ENCODE peak calls at places on chromosome 1, in six cellular contexts. K, Y, M, O, N and C are unnamed samples.

GRCh38 chr1:248702714-248703113 is at the start of gene OR14I1:
- DNase-seq in K (no peak), Y (no peak), M (no peak), O (no peak), N (no peak), C (no peak)

GRCh38 chr1:190413142-190413541 is 64.5 kb downstream of the BRINP3 start:
- DNase-seq in K (no peak), Y (no peak), M (no peak), O (no peak), N (no peak), C (no peak)

GRCh38 chr1:35768350-35769187 is 1.2 kb downstream of the CLSPN start:
- DNase-seq in K (no peak), Y (no peak), M (no peak), O (no peak), N (no peak), C (no peak)

GRCh38 chr1:17502326-17502778 is 37.1 kb upstream of the ARHGEF10L start:
- DNase-seq in K (peak), Y (peak), M (peak), O (peak), N (peak), C (peak)

GRCh38 chr1:151720974-151721787 is at the start of gene RIIAD1:
- DNase-seq in K (no peak), Y (no peak), M (no peak), O (no peak), N (no peak), C (peak)

GRCh38 chr1:175742790-175743459 is 470 bp downstream of the TNR start:
- DNase-seq in K (no peak), Y (no peak), M (peak), O (no peak), N (no peak), C (peak)

GRCh38 chr1:241311056-241311746 is 45.8 kb downstream of the RGS7 start:
- DNase-seq in K (no peak), Y (no peak), M (peak), O (no peak), N (no peak), C (peak)

GRCh38 chr1:161192476-161193465 is 6.1 kb downstream of the ADAMTS4 start:
- DNase-seq in K (peak), Y (peak), M (peak), O (peak), N (peak), C (peak)

GRCh38 chr1:27643626-27644368 is 8.8 kb upstream of the FGR start:
- DNase-seq in K (no peak), Y (no peak), M (peak), O (peak), N (peak), C (peak)

GRCh38 chr1:234212764-234213406 is 160.4 kb upstream of the COA6 start:
- DNase-seq in K (peak), Y (peak), M (peak), O (no peak), N (no peak), C (peak)

GRCh38 chr1:112707217-112708001 is 482 bp upstream of the RHOC start:
- DNase-seq in K (peak), Y (peak), M (peak), O (peak), N (peak), C (peak)

GRCh38 chr1:13585996-13586395 is 2.4 kb downstream of the PDPN start:
- DNase-seq in K (no peak), Y (no peak), M (no peak), O (no peak), N (no peak), C (no peak)

GRCh38 chr1:76577818-76578185 is 289.5 kb upstream of the ST6GALNAC5 start:
- DNase-seq in K (no peak), Y (no peak), M (no peak), O (no peak), N (no peak), C (no peak)

GRCh38 chr1:3028531-3029282 is 7.4 kb downstream of the ACTRT2 start:
- DNase-seq in K (no peak), Y (no peak), M (no peak), O (no peak), N (no peak), C (no peak)

GRCh38 chr1:36988741-36989193 is 45.5 kb downstream of the GRIK3 start:
- DNase-seq in K (no peak), Y (no peak), M (no peak), O (no peak), N (no peak), C (no peak)

GRCh38 chr1:19974822-19975416 is 4.5 kb downstream of the PLA2G2A start:
- DNase-seq in K (peak), Y (no peak), M (peak), O (peak), N (peak), C (peak)

GRCh38 chr1:231203259-231204057 is 37.6 kb upstream of the GNPAT start:
- DNase-seq in K (no peak), Y (no peak), M (no peak), O (no peak), N (no peak), C (no peak)

DNA sequence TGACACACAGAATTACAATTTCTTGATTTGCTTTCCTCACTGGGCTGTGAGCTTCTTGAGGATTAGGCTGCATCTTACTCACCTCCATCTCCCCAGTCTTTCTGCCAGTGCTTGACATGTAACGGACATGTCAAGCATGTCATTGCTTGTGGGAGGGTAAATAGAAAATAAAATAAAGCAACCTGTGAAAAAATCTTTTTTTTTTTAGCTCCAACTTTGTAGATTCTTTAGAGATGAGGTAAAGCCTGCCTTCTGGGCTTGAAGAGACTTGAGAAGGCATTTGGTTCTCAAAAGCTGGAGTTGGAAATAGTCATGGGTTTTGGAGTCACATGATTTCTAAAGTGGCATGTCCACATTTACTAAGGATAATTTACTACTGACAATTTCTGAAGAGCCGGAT is 158.1 kb downstream of the PLXNA2 start:
- DNase-seq in K (no peak), Y (no peak), M (peak), O (no peak), N (no peak), C (peak)
- H3K4me3 ChIP-seq in K (no peak), Y (no peak), M (no peak), O (no peak), N (no peak), C (peak)

GRCh38 chr1:200979574-200980451 is 43.7 kb downstream of the KIF21B start:
- DNase-seq in K (no peak), Y (peak), M (no peak), O (peak), N (no peak), C (peak)
- TF ChIP-seq CTCF in K (peak), Y (peak), M (peak), O (peak), N (peak), C (peak)

GRCh38 chr1:11804666-11805453 is 904 bp downstream of the MTHFR start:
- DNase-seq in K (no peak), Y (peak), M (peak), O (peak), N (peak), C (peak)

GRCh38 chr1:11806307-11806936 is 431 bp downstream of the CLCN6 start:
- DNase-seq in K (no peak), Y (peak), M (peak), O (no peak), N (no peak), C (peak)

GRCh38 chr1:11802973-11803885 is 2.5 kb downstream of the MTHFR start:
- DNase-seq in K (peak), Y (peak), M (peak), O (peak), N (peak), C (peak)

GRCh38 chr1:11805454-11806306 is at the start of the genes CLCN6 and MTHFR:
- DNase-seq in K (peak), Y (peak), M (peak), O (peak), N (peak), C (peak)

GRCh38 chr1:11807087-11807486 is 1.1 kb downstream of the CLCN6 start:
- DNase-seq in K (no peak), Y (no peak), M (no peak), O (no peak), N (no peak), C (peak)
- H3K4me3 ChIP-seq in K (peak), Y (peak), M (no peak), O (peak), N (peak), C (peak)

DNA sequence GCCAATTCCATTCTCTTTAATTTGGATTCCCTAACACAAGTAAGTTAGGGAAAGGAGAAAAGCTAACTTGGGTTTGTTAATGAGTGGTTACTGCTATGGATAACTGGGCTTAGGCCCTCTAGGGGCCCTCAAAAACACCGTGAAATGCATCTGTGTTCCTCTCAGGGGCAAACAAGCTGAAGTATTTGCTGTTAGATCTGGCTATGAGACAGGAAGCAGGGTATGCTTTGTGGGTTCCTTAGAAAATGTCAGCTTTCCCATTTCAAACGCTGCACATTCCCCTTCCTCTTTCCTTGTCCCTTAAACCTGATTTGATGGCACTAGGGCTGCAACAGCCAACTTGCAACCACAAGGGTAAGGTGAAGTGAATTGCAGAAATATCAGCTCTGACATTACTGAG is 5.7 kb upstream of the CAP1 start:
- DNase-seq in K (no peak), Y (peak), M (no peak), O (no peak), N (no peak), C (no peak)
- TF ChIP-seq CTCF in K (no peak), Y (peak), M (no peak), O (no peak), N (no peak), C (no peak)

GRCh38 chr1:150514260-150514659 is 1.3 kb upstream of the FALEC start:
- DNase-seq in K (no peak), Y (no peak), M (no peak), O (no peak), N (no peak), C (no peak)

GRCh38 chr1:150515328-150516049 is at the start of gene FALEC:
- DNase-seq in K (peak), Y (peak), M (peak), O (peak), N (peak), C (peak)

GRCh38 chr1:150514913-150515327 is 632 bp upstream of the FALEC start:
- DNase-seq in K (no peak), Y (no peak), M (no peak), O (no peak), N (no peak), C (no peak)

GRCh38 chr1:150516050-150516591 is 569 bp downstream of the FALEC start:
- DNase-seq in K (no peak), Y (no peak), M (no peak), O (no peak), N (no peak), C (peak)

DNA sequence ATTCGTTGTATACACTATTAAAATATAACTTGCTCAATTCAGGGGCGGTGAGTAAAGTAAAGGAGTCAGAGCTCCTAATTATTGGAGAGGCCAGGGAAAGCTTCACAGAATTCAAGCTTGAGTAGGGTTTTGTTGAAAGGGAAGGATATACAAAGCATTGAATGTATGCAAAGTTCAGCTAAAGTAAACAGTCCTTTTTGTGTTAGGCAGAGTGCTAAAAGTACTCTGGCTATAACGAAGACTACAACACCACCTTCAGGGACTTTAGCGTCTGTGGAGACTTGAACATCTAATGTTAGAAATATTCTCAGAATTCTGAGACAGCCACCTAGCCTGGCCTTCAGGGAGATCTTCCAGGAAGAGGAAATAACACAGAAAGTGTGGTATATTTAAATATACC is 1.1 kb downstream of the FALEC start:
- DNase-seq in K (no peak), Y (no peak), M (no peak), O (no peak), N (no peak), C (peak)
- H3K4me3 ChIP-seq in K (peak), Y (no peak), M (peak), O (no peak), N (peak), C (peak)

DNA sequence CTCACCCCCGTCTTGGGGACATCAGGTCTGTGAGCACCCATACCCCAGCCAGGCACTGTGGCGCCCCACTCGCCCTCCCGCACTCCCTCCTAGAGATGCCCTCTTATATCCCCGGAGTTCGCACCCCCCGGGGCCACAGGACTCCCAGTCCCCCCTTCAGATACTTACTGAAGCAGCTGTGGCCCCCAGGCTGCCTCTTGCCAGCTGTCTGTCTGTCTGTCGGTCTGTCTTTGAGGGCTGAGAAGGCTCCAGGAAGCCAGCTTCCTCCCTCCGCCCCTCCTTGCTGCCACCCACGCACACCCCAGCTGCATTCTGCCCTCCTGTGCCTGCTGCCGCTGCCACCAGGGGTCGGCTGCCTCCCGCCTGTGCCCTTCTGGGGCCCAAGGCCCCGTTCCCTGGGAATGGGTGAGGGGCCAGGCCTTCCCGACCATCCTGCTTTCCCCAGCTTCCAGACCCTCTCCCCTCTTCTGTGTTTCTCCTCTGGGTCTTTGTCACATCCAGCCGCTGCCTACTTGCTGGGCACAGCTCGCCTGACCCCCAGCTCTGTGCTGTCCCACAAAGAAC is at the start of gene PTPN7:
- DNase-seq in K (no peak), Y (peak), M (no peak), O (peak), N (no peak), C (no peak)
- TF ChIP-seq CTCF in K (no peak), Y (peak), M (no peak), O (no peak), N (no peak), C (no peak)

GRCh38 chr1:68111804-68112436 is 61.5 kb upstream of the DIRAS3 start:
- DNase-seq in K (peak), Y (no peak), M (peak), O (peak), N (peak), C (peak)
- H3K4me3 ChIP-seq in K (no peak), Y (no peak), M (no peak), O (no peak), N (no peak), C (no peak)

DNA sequence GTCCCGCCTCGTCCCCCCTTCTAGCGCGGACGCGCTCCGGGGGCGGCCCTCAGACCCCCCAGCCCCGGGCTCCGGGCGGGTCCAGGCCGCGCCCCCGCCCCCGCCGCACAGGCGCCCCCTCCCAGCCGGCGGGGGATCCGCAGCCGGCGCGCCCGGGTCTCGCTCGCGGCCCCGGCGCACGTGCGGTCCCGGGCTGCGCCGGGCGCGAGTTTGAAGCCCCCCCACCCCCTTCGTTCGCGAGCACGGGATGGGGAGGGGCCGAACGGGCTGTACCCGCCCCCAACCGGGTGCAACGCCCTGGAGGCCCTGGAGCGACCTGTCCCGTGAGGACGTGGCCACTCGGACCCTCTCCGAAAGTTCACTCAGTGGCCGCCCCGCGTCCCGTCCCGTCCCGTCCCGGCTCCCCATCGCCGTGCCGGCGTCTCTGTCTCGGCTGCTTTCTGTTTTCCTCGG is 796 bp downstream of the PTPRF start:
- DNase-seq in K (no peak), Y (no peak), M (no peak), O (peak), N (peak), C (no peak)
- TF ChIP-seq CTCF in K (no peak), Y (no peak), M (no peak), O (no peak), N (no peak), C (no peak)

GRCh38 chr1:111267801-111268508 is 22.7 kb upstream of the CHIA start:
- DNase-seq in K (no peak), Y (no peak), M (no peak), O (no peak), N (no peak), C (no peak)

GRCh38 chr1:111271464-111271801 is 19.2 kb upstream of the CHIA start:
- DNase-seq in K (no peak), Y (no peak), M (no peak), O (no peak), N (no peak), C (no peak)

GRCh38 chr1:111272081-111272480 is 18.6 kb upstream of the CHIA start:
- DNase-seq in K (no peak), Y (no peak), M (no peak), O (no peak), N (no peak), C (no peak)

GRCh38 chr1:111269820-111270406 is 20.7 kb upstream of the CHIA start:
- DNase-seq in K (no peak), Y (no peak), M (no peak), O (no peak), N (no peak), C (no peak)

DNA sequence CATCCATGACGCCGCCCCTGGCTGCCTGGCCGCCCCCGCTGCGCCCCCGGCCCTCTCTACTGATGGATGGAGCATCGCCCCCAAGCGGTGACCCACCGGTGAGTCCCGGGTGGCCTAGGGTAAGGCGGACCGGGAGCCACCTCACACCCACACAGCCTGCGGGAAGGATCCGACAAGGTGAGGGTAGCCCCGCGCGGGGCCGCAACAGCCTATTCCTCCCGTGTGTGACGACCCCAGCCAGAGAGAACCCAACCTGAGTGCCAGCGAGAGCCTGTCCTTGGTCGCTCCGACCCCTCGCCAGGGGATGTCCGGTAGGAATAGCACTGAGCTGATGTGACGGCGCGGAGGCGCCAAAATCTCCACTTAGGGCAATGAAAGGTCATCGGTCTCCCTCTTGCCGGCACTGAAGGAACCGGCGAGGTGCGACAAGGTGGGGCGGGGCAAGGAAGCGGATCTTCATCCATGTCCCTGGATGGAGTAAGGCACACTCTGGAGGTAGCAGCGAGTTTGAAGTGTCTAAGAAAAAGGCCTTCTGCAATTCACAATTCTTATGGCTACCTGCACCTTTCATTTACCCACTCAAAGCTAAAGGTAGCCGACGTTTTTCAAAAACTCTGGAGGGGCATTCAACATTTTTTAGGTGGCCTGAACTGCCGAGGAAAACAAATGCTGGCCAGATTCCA is 19.7 kb upstream of the CHIA start:
- DNase-seq in K (no peak), Y (no peak), M (no peak), O (no peak), N (peak), C (no peak)
- H3K4me3 ChIP-seq in K (no peak), Y (no peak), M (no peak), O (no peak), N (no peak), C (no peak)

GRCh38 chr1:154220071-154220969 is at the start of gene UBAP2L:
- DNase-seq in K (peak), Y (peak), M (peak), O (peak), N (peak), C (peak)

GRCh38 chr1:154222918-154223317 is 2.2 kb downstream of the UBAP2L start:
- DNase-seq in K (no peak), Y (no peak), M (no peak), O (no peak), N (no peak), C (no peak)

GRCh38 chr1:154220970-154221814 is 437 bp downstream of the UBAP2L start:
- DNase-seq in K (no peak), Y (peak), M (peak), O (peak), N (peak), C (peak)

GRCh38 chr1:154222518-154222917 is 1.8 kb downstream of the UBAP2L start:
- DNase-seq in K (no peak), Y (no peak), M (no peak), O (no peak), N (no peak), C (no peak)

DNA sequence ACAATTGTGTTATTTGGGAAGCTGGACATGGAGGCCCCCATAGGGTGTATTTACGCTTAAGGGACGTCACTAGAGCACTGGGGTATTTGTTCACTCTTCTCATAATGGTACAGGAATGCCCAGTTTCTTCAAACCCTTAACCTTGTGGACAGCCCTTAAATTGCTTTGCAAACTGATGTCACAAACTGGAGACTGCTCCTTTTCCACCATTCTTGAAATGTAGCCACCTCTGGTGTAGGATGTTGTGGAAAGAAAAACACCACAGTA is 993 bp downstream of the UBAP2L start:
- DNase-seq in K (peak), Y (no peak), M (peak), O (no peak), N (no peak), C (peak)
- TF ChIP-seq CTCF in K (no peak), Y (no peak), M (no peak), O (no peak), N (no peak), C (no peak)